ENCODE peak calls at places on chromosomes 3 and 15, in six cellular contexts. G, D, V, S, P and Y are unnamed samples.
A peak's percentile ranks its signal among the peaks of the same experiment; 100 is the strongest.

GRCh38 chr15:68303560-68304436 is 26.3 kb downstream of the FEM1B start:
- DNase-seq in G (no peak), D (peak; percentile 29), V (no peak), S (no peak), P (no peak), Y (no peak)

GRCh38 chr15:48358229-48358641 is 27.0 kb downstream of the DUT start:
- DNase-seq in G (peak; percentile 44), D (no peak), V (no peak), S (peak; percentile 21), P (peak; percentile 36), Y (peak; percentile 44)

GRCh38 chr15:101647251-101647650 is 4.9 kb downstream of the TM2D3 start:
- DNase-seq in G (no peak), D (no peak), V (no peak), S (no peak), P (no peak), Y (peak; percentile 81)

GRCh38 chr3:171168086-171168485 is 141.6 kb upstream of the SLC2A2 start:
- DNase-seq in G (peak; percentile 84), D (peak; percentile 57), V (peak; percentile 76), S (no peak), P (peak; percentile 79), Y (no peak)

GRCh38 chr3:109772520-109772919 is 435.2 kb upstream of the DPPA4 start:
- DNase-seq in G (no peak), D (no peak), V (no peak), S (no peak), P (no peak), Y (no peak)

GRCh38 chr3:171806200-171807128 is 3.8 kb downstream of the PLD1 start:
- DNase-seq in G (peak; percentile 75), D (no peak), V (peak; percentile 95), S (no peak), P (peak; percentile 79), Y (peak; percentile 89)

GRCh38 chr3:55434789-55435188 is 52.3 kb downstream of the WNT5A start:
- DNase-seq in G (no peak), D (peak; percentile 43), V (no peak), S (no peak), P (no peak), Y (no peak)

GRCh38 chr3:47802734-47803477 is at the start of gene DHX30:
- DNase-seq in G (peak; percentile 87), D (peak; percentile 80), V (peak; percentile 68), S (no peak), P (peak; percentile 79), Y (peak; percentile 98)

GRCh38 chr3:26731843-26732242 is 109.3 kb downstream of the LRRC3B start:
- DNase-seq in G (no peak), D (no peak), V (no peak), S (no peak), P (no peak), Y (no peak)

GRCh38 chr3:105829879-105830622 is 38.8 kb downstream of the CBLB start:
- DNase-seq in G (peak; percentile 60), D (no peak), V (no peak), S (no peak), P (peak; percentile 53), Y (no peak)

GRCh38 chr15:64905941-64906340 is 5.8 kb upstream of the ANKDD1A start:
- DNase-seq in G (no peak), D (no peak), V (no peak), S (no peak), P (no peak), Y (no peak)

GRCh38 chr3:105502333-105502732 is 135.6 kb downstream of the ALCAM start:
- DNase-seq in G (no peak), D (no peak), V (no peak), S (no peak), P (no peak), Y (peak; percentile 32)

GRCh38 chr3:49133226-49133951 is 539 bp upstream of the LAMB2 start:
- DNase-seq in G (peak; percentile 93), D (peak; percentile 81), V (peak; percentile 80), S (peak; percentile 74), P (peak; percentile 90), Y (peak; percentile 98)

GRCh38 chr3:49135499-49135898 is 2.6 kb upstream of the LAMB2 start:
- DNase-seq in G (no peak), D (no peak), V (no peak), S (no peak), P (no peak), Y (peak; percentile 62)

GRCh38 chr3:49132437-49133225 is at the start of gene LAMB2:
- DNase-seq in G (peak; percentile 86), D (peak; percentile 82), V (peak; percentile 79), S (peak; percentile 66), P (peak; percentile 82), Y (peak; percentile 94)

GRCh38 chr3:49132073-49132436 is 795 bp downstream of the LAMB2 start:
- DNase-seq in G (no peak), D (no peak), V (no peak), S (no peak), P (no peak), Y (no peak)

DNA sequence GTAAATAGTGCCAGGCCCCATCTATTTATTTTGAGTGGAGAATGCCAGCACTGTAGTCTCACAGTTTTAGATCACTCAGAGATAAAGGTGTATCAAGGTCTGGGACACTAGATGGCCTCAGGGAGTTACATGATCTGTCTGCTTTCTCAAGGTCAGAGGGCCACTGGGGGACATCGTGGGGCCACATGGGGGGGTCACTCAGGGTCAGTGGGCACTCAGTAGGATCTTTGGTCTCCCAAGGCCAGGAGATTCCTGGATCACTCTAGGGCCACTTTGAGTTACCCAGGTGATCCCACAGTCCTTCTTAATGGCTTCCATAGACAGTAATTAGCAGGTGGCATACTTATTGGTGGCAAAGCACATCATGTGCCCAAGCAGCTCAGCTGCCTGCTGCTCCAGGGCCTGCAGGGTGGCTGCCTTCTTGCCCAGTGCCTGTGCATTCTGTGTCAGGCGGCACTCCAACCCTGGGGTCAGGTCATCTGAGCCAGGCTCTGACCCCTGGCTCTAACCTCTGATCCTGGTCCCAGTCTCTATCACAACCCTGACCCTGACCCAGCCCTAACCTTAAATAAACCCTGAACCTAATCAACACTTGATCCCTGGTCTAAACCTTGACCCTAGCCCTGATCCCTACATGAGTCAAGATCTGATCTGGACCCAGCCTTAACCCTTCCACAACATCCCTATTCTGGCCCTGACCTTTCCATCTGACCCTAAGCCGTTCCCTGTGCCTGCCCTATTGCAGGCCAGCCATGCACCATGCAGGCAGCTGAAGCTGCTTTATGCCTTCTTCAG is 1.8 kb upstream of the LAMB2 start:
- DNase-seq in G (no peak), D (no peak), V (peak; percentile 53), S (peak; percentile 13), P (no peak), Y (peak; percentile 85)
- H3K27ac ChIP-seq in G (no peak overlapping the region), D (no peak overlapping the region), V (peak overlapping the region; percentile 46), S (peak overlapping the region; percentile 89), P (no peak overlapping the region), Y (no peak overlapping the region)

DNA sequence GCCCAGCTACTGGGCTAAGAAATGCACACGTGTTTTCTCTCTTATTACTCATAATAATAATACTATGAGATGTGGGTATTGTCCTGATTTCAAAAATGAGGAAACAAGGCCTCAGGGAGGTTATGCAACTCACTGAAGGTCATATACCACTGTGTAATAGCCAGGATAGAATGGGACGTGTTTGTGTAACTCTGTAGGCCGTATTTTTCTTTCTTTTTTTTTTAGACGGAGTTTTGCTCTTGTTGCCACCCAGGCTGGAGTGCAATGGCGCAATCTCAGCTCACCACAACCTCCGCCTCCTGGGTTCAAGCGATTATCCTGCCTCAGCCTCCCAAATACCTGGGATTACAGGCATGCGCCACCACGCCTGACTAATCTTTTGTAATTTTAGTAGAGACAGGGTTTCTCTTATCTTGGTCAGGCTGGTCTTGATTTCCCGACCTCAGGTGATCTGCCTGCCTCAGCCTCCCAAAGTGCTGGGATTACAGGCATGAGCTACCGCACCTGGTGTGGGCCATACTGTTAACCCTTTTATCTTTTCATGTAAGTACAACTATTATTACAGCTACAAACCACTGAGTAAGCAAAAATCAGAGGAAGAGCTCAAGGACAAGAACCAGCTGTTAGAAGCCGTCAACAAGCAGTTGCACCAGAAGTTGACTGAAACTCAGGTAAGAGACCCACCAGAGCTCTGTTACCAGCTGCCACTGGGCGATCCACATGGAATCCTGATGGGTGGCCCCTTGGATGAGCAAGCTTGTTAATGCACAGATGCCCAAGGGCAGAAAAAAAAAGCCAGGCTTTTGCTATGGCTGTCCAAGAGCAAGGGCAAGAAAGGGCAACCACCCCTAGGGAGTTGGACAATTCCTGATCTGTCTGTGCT is 6.7 kb downstream of the KNSTRN start:
- DNase-seq in G (no peak), D (no peak), V (peak; percentile 54), S (no peak), P (no peak), Y (no peak)
- H3K4me2 ChIP-seq in G (no peak overlapping the region), D (no peak overlapping the region), V (no peak overlapping the region), S (no peak overlapping the region), P (no peak overlapping the region), Y (peak overlapping the region; percentile 3)

GRCh38 chr15:39474657-39475056 is 106.2 kb upstream of the THBS1 start:
- DNase-seq in G (no peak), D (no peak), V (no peak), S (no peak), P (no peak), Y (no peak)
- TF ChIP-seq CTCF in G (no peak), D (no peak), V (no peak), S (no peak), P (no peak), Y (no peak)

GRCh38 chr15:51621917-51622268 is 678 bp downstream of the DMXL2 start:
- DNase-seq in G (peak; percentile 72), D (peak; percentile 45), V (peak; percentile 7), S (peak; percentile 21), P (peak; percentile 61), Y (peak; percentile 87)

GRCh38 chr15:51622269-51623180 is at the start of gene DMXL2:
- DNase-seq in G (peak; percentile 85), D (peak; percentile 92), V (peak; percentile 67), S (peak; percentile 65), P (peak; percentile 74), Y (peak; percentile 97)

GRCh38 chr15:51619331-51620033 is 3.1 kb downstream of the DMXL2 start:
- DNase-seq in G (no peak), D (no peak), V (no peak), S (no peak), P (no peak), Y (no peak)

GRCh38 chr15:51621155-51621554 is 1.4 kb downstream of the DMXL2 start:
- DNase-seq in G (no peak), D (no peak), V (no peak), S (no peak), P (no peak), Y (no peak)

GRCh38 chr15:51620647-51621046 is 1.9 kb downstream of the DMXL2 start:
- DNase-seq in G (no peak), D (no peak), V (no peak), S (no peak), P (no peak), Y (no peak)
- H3K27ac ChIP-seq in G (no peak overlapping the region), D (no peak overlapping the region), V (no peak overlapping the region), S (no peak overlapping the region), P (no peak overlapping the region), Y (no peak overlapping the region)

GRCh38 chr3:158935846-158936245 is 134.0 kb downstream of the MFSD1 start:
- DNase-seq in G (no peak), D (no peak), V (no peak), S (no peak), P (no peak), Y (no peak)

DNA sequence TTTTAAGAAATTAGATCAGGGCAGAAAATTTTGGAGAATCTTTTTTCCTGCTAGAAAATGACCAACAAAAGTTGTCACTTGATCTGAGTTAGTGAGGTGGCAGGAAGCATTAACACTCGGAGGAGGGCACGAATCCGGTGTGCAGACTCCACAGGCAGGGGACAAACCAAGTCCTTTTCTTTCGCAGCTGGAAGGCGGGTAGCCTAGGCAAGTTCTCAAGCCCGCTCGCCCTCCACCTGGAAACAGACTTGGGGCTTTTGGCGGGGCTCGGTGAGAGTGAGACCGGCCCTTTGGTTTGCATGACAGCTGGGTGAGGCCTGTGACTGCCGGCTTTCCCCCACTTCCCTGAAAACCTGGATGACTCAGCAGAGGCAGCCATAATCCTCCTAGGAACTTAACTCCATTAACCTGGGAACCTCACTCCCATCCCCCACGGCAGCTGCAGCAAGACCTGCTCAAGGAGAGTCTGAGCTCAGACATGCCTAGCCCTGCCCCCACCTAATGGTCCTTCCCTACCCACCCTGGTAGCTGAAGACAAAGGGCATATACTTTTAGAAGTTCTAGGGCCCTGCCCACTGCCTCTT is 134.8 kb downstream of the MFSD1 start:
- DNase-seq in G (no peak), D (peak; percentile 48), V (no peak), S (no peak), P (no peak), Y (no peak)
- H3K4me2 ChIP-seq in G (no peak overlapping the region), D (no peak overlapping the region), V (no peak overlapping the region), S (no peak overlapping the region), P (no peak overlapping the region), Y (no peak overlapping the region)